ENCODE peak calls at places on chromosome 13, in four cellular contexts. Z is HCT116, P is HepG2, Q is GM12878. E is an unnamed sample.

GRCh38 chr13:50085063-50085462 is 69.8 kb downstream of the KCNRG start:
- DNase-seq in Z (no peak), P (peak), Q (no peak), E (no peak)

GRCh38 chr13:89784161-89784809 is 1563.2 kb upstream of the MIR17HG start:
- DNase-seq in Z (no peak), P (no peak), Q (no peak), E (no peak)

GRCh38 chr13:42380420-42381164 is 108.6 kb downstream of the AKAP11 start:
- DNase-seq in Z (no peak), P (no peak), Q (peak), E (no peak)

GRCh38 chr13:30963794-30964193 is 31.3 kb downstream of the TEX26 start:
- DNase-seq in Z (no peak), P (no peak), Q (no peak), E (no peak)

GRCh38 chr13:51148952-51149573 is 38.0 kb upstream of the C13orf42 start:
- DNase-seq in Z (peak), P (no peak), Q (no peak), E (no peak)

GRCh38 chr13:69603144-69603853 is 504.3 kb upstream of the ATXN8OS start:
- DNase-seq in Z (no peak), P (no peak), Q (no peak), E (no peak)

GRCh38 chr13:66313408-66313807 is 916.7 kb downstream of the PCDH9 start:
- DNase-seq in Z (no peak), P (no peak), Q (no peak), E (no peak)

GRCh38 chr13:64480206-64480605 is 2749.9 kb downstream of the PCDH9 start:
- DNase-seq in Z (no peak), P (no peak), Q (no peak), E (no peak)

GRCh38 chr13:27728271-27728670 is 64.0 kb upstream of the GSX1 start:
- DNase-seq in Z (no peak), P (no peak), Q (no peak), E (no peak)

GRCh38 chr13:46369506-46370268 is 17.4 kb downstream of the RUBCNL start:
- DNase-seq in Z (no peak), P (no peak), Q (no peak), E (no peak)

GRCh38 chr13:37777676-37778075 is 91.9 kb downstream of the TRPC4 start:
- DNase-seq in Z (no peak), P (no peak), Q (no peak), E (no peak)

GRCh38 chr13:76667551-76667950 is 218.7 kb downstream of the KCTD12 start:
- DNase-seq in Z (no peak), P (no peak), Q (no peak), E (no peak)

GRCh38 chr13:59047546-59047945 is 1116.2 kb downstream of the DIAPH3 start:
- DNase-seq in Z (no peak), P (no peak), Q (no peak), E (no peak)

GRCh38 chr13:65856464-65856863 is 1373.7 kb downstream of the PCDH9 start:
- DNase-seq in Z (no peak), P (no peak), Q (no peak), E (no peak)

GRCh38 chr13:51815848-51816247 is 11.9 kb upstream of the DHRS12 start:
- DNase-seq in Z (no peak), P (no peak), Q (no peak), E (no peak)

GRCh38 chr13:106450991-106451390 is 84.5 kb downstream of the EFNB2 start:
- DNase-seq in Z (no peak), P (no peak), Q (no peak), E (no peak)

GRCh38 chr13:80040219-80040976 is 300.5 kb downstream of the SPRY2 start:
- DNase-seq in Z (peak), P (no peak), Q (no peak), E (no peak)

GRCh38 chr13:51422484-51422883 is 30.4 kb downstream of the INTS6 start:
- DNase-seq in Z (no peak), P (no peak), Q (no peak), E (no peak)

DNA sequence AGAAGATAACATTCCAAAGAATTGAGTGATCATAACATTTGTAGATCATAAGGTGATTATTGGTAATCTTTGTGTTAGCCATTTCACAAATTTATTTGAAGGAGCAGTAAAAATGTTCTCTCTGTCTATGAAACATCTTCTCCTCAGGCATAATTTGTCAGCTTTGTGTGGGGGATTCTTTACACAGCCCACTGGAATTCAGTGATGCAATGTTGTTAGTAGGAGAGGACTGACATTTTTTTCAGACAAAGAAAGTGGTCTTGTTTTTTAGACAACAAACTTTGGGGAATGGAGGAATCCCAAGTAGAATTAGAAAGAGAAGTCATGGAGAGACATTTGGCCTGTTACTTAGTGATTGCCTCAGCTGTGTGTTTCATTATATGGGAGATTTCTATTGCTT is 100.3 kb downstream of the ITGBL1 start:
- DNase-seq in Z (no peak), P (no peak), Q (no peak), E (no peak)
- TF ChIP-seq ZNF274 in Z (no peak), P (no peak), Q (no peak), E (no peak)

GRCh38 chr13:94495806-94496205 is 16.3 kb upstream of the DCT start:
- DNase-seq in Z (no peak), P (no peak), Q (no peak), E (no peak)

DNA sequence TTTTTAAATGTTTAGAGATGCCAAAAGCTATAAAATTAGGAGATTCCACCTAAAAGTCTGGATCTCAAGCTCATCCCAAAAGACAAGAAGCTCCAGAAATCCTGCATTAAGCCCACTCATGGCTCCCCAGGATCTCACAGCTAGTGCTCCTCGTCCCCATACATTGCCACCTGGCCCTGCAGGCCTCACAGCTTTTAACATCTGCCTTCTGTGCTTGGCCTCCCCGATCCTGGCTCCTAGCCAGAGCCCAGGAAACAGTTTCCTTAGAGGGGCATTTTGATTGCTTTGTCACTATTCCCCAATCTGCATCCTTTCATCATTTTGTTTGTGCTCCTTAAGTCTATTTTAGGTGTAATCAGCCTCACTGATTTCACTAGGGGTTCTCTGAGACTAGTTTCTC is 14.5 kb upstream of the DCT start:
- DNase-seq in Z (no peak), P (no peak), Q (no peak), E (no peak)
- TF ChIP-seq ZNF274 in Z (no peak), P (no peak), Q (no peak), E (no peak)

GRCh38 chr13:40114305-40114896 is 458.9 kb downstream of the COG6 start:
- DNase-seq in Z (no peak), P (no peak), Q (no peak), E (no peak)

GRCh38 chr13:40113644-40114304 is 458.3 kb downstream of the COG6 start:
- DNase-seq in Z (no peak), P (no peak), Q (no peak), E (no peak)

GRCh38 chr13:40118337-40118736 is 462.9 kb downstream of the COG6 start:
- DNase-seq in Z (no peak), P (no peak), Q (no peak), E (no peak)

GRCh38 chr13:40116008-40116407 is 460.5 kb downstream of the COG6 start:
- DNase-seq in Z (peak), P (peak), Q (peak), E (no peak)

GRCh38 chr13:40115456-40115855 is 460.0 kb downstream of the COG6 start:
- DNase-seq in Z (no peak), P (no peak), Q (no peak), E (no peak)
- TF ChIP-seq ZNF274 in Z (no peak), P (no peak), Q (no peak), E (no peak)

GRCh38 chr13:112132142-112132541 is 65.2 kb downstream of the SOX1 start:
- DNase-seq in Z (no peak), P (no peak), Q (no peak), E (no peak)

GRCh38 chr13:112131740-112132113 is 64.8 kb downstream of the SOX1 start:
- DNase-seq in Z (no peak), P (no peak), Q (no peak), E (no peak)

GRCh38 chr13:112133489-112134149 is 66.7 kb downstream of the SOX1 start:
- DNase-seq in Z (no peak), P (no peak), Q (no peak), E (no peak)

GRCh38 chr13:112131081-112131739 is 64.3 kb downstream of the SOX1 start:
- DNase-seq in Z (no peak), P (no peak), Q (no peak), E (no peak)

DNA sequence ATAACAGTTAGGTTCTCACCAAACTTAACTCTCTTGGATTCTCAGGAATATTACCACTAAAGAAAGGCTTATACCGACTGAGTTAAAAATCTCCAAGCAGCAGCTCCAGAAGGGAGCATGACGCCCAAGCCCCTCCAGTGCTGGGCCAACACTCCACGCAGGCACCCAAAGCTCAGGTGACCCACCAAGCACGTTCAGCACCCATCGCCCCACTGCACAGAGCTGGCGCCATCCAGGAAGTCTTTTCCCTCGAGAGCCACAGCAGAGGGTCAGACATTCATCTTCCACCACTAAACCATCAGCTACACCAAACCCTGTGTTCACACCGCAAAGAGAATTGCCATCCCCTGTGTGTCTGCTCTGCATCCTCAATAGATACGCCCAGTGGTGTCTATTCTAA is 65.7 kb downstream of the SOX1 start:
- DNase-seq in Z (no peak), P (no peak), Q (no peak), E (no peak)
- TF ChIP-seq ZNF274 in Z (no peak), P (no peak), Q (no peak), E (no peak)

GRCh38 chr13:21516806-21517205 is 57.7 kb upstream of the ZDHHC20 start:
- DNase-seq in Z (no peak), P (no peak), Q (no peak), E (no peak)

GRCh38 chr13:21518617-21519144 is 59.6 kb upstream of the ZDHHC20 start:
- DNase-seq in Z (no peak), P (no peak), Q (no peak), E (no peak)

GRCh38 chr13:21522130-21522529 is 63.0 kb upstream of the ZDHHC20 start:
- DNase-seq in Z (no peak), P (no peak), Q (no peak), E (no peak)

GRCh38 chr13:21522847-21523246 is 63.7 kb upstream of the ZDHHC20 start:
- DNase-seq in Z (no peak), P (no peak), Q (no peak), E (no peak)

GRCh38 chr13:21517576-21517975 is 58.5 kb upstream of the ZDHHC20 start:
- DNase-seq in Z (no peak), P (no peak), Q (no peak), E (no peak)
- TF ChIP-seq ZNF274 in Z (no peak), P (no peak), Q (no peak), E (no peak)

GRCh38 chr13:45209229-45209628 is 8.4 kb upstream of the KCTD4 start:
- DNase-seq in Z (no peak), P (no peak), Q (no peak), E (no peak)
- TF ChIP-seq ZNF274 in Z (no peak), P (no peak), Q (no peak), E (no peak)

DNA sequence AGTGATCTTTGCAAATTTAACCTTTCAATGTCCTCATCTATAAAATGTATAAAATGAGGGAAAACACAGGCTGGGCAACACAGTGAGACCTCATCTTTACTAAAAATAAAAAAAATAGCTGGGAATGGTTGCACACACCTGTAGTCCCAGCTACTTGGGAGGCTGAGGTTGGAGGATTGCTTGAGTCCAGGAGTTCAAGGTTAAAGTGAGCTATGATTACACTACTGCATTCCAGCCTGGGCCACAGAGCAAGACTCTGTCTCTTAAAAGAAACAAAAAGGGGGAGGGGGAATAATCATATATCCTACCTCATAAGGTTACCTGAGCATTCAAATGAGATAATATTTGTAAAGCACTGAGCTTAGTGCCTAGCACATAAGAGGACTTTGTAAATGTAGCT is 5.8 kb downstream of the MTRF1 start:
- DNase-seq in Z (no peak), P (peak), Q (no peak), E (no peak)
- TF ChIP-seq ZNF274 in Z (no peak), P (no peak), Q (no peak), E (no peak)

GRCh38 chr13:91384891-91385290 is 13.5 kb upstream of the GPC5 start:
- DNase-seq in Z (no peak), P (no peak), Q (no peak), E (no peak)

GRCh38 chr13:91383836-91384235 is 14.6 kb upstream of the GPC5 start:
- DNase-seq in Z (no peak), P (no peak), Q (no peak), E (no peak)

GRCh38 chr13:91381371-91381770 is 17.1 kb upstream of the GPC5 start:
- DNase-seq in Z (no peak), P (no peak), Q (no peak), E (no peak)
- TF ChIP-seq ZNF274 in Z (no peak), P (no peak), Q (no peak), E (no peak)

GRCh38 chr13:96551540-96551939 is 442.7 kb downstream of the OXGR1 start:
- DNase-seq in Z (no peak), P (no peak), Q (no peak), E (no peak)
- TF ChIP-seq ZNF274 in Z (no peak), P (no peak), Q (no peak), E (no peak)

E was measured in NT2/D1.